ENCODE peak calls at places on chromosomes 3 and 15, in five cellular contexts. A is IMR-90, R is heart left ventricle, J is testis, P is breast epithelium. X is an unnamed sample. For H3K27me3, the result is how much of the 10 kb centered on the place peaks cover.

GRCh38 chr3:82000773-82001172 is 239.3 kb upstream of the GBE1 start:
- DNase-seq in A (no peak), R (no peak), J (no peak), P (no peak), X (no peak)

GRCh38 chr15:45457215-45457614 is 65.3 kb downstream of the SLC30A4 start:
- DNase-seq in A (no peak), R (no peak), J (no peak), P (no peak), X (no peak)

GRCh38 chr3:9942164-9942563 is 8.5 kb downstream of the CRELD1 start:
- DNase-seq in A (no peak), R (no peak), J (no peak), P (no peak), X (no peak)

GRCh38 chr15:80201256-80202015 is 48.6 kb downstream of the FAH start:
- DNase-seq in A (no peak), R (no peak), J (no peak), P (no peak), X (no peak)

GRCh38 chr3:63193647-63194046 is 84.5 kb upstream of the SYNPR start:
- DNase-seq in A (no peak), R (no peak), J (no peak), P (no peak), X (no peak)

GRCh38 chr15:34812369-34812768 is 17.0 kb upstream of the ACTC1 start:
- DNase-seq in A (peak), R (no peak), J (no peak), P (no peak), X (no peak)

GRCh38 chr3:139758654-139759291 is 81.0 kb upstream of the NMNAT3 start:
- DNase-seq in A (peak), R (peak), J (no peak), P (no peak), X (no peak)

GRCh38 chr15:76366714-76367113 is 30.1 kb downstream of the ISL2 start:
- DNase-seq in A (no peak), R (no peak), J (no peak), P (no peak), X (peak)

GRCh38 chr15:29870495-29871151 is 48.4 kb upstream of the TJP1 start:
- DNase-seq in A (no peak), R (peak), J (peak), P (no peak), X (no peak)

GRCh38 chr3:50249459-50249858 is 13.5 kb downstream of the GNAI2 start:
- DNase-seq in A (no peak), R (no peak), J (no peak), P (no peak), X (no peak)

GRCh38 chr3:50245831-50246516 is 10.0 kb downstream of the GNAI2 start:
- DNase-seq in A (peak), R (peak), J (peak), P (peak), X (peak)

GRCh38 chr3:50248387-50248786 is 12.4 kb downstream of the GNAI2 start:
- DNase-seq in A (no peak), R (no peak), J (no peak), P (no peak), X (peak)

GRCh38 chr3:50245251-50245745 is 9.3 kb downstream of the GNAI2 start:
- DNase-seq in A (no peak), R (no peak), J (no peak), P (no peak), X (no peak)

GRCh38 chr3:50246517-50246954 is 10.5 kb downstream of the GNAI2 start:
- DNase-seq in A (peak), R (no peak), J (no peak), P (no peak), X (no peak)
- TF ChIP-seq POLR2A in A (no peak), R (peak), J (no peak), P (no peak), X (no peak)

DNA sequence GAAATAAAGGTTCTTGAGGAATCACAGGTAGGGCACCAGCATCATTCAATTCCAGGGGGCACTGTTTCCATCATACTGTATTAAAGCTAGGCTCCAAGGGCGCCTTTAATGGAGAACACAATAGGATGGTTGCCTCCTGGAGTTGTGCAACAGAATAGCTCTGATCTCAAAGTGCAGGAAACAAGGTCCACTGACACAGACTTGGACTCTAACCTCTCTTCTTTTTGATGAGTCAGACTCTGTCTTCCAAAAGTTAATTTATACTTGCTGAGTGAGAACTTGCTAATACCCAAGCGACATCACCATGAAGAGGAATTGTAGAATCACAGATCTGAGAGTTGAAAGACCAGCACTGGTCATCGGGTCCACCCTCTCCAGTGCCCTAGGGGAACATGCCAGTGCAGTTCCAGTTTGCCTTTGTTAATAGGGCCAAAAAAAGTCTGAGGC is 94.4 kb upstream of the PHLDB2 start:
- DNase-seq in A (peak), R (no peak), J (no peak), P (no peak), X (no peak)
- H3K27ac ChIP-seq in A (no peak), R (peak), J (no peak), P (peak), X (no peak)

GRCh38 chr3:88112329-88112728 is 37.4 kb upstream of the C3orf38 start:
- DNase-seq in A (no peak), R (no peak), J (no peak), P (no peak), X (no peak)

GRCh38 chr3:88117683-88118082 is 32.1 kb upstream of the C3orf38 start:
- DNase-seq in A (no peak), R (no peak), J (no peak), P (no peak), X (no peak)

GRCh38 chr3:88113311-88114162 is 36.2 kb upstream of the C3orf38 start:
- DNase-seq in A (peak), R (no peak), J (peak), P (no peak), X (peak)

GRCh38 chr3:88114878-88115549 is 34.7 kb upstream of the C3orf38 start:
- DNase-seq in A (no peak), R (no peak), J (no peak), P (no peak), X (no peak)
- H3K27me3 ChIP-seq in A (under half), R (under half), J (under half), P (under half), X (under half)

GRCh38 chr15:43510230-43511011 is 7.0 kb upstream of the MAP1A start:
- DNase-seq in A (peak), R (peak), J (peak), P (peak), X (peak)
- TF ChIP-seq POLR2A in A (peak), R (peak), J (peak), P (no peak), X (no peak)

DNA sequence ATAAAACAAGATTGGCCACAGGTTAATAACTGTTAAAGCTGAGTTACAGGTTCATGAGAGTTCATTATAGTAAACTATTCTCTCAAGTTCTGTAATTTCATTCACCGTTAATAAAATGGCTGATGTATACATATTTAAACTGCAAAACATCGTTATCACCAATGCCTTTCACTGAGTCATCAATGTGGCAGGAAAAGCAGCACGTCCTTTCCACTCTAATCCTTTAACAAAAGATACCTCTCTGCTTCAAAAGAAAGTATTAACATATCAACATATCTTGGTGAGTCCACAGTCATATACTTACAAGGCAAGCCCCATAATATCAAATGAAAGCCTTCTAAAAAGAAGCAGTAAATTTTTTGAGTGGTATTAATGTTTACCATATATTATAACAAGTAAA is 54.5 kb downstream of the UACA start:
- DNase-seq in A (no peak), R (no peak), J (no peak), P (no peak), X (no peak)
- H3K27ac ChIP-seq in A (no peak), R (no peak), J (no peak), P (no peak), X (no peak)